ENCODE peak calls at places on chromosomes 7 and 10, in nine cellular contexts. One of them, this sample, is unnamed.
A peak's percentile ranks its signal among the peaks of the same experiment; 100 is the strongest.

GRCh38 chr10:119665901-119666708 is 14.9 kb downstream of the BAG3 start:
- DNase-seq in COR-L47: no peak
- DNase-seq in activated naive CD8-positive, alpha-beta T cell treated with anti-CD3 and anti-CD28 coated beads for 36 hours: no peak
- DNase-seq in tibial artery: no peak
- DNase-seq in stimulated activated CD4-positive, alpha-beta T cell treated with anti-CD3 and anti-CD28 coated beads, Interleukin-4, amount 100 ng/mL, for 24 hours: no peak
- DNase-seq in mucosa of gallbladder: no peak
- DNase-seq in OCI-LY7: no peak
- DNase-seq in astrocyte: no peak
- DNase-seq in ureter: no peak
- DNase-seq in this sample: no peak

GRCh38 chr7:1915956-1916620 is 246.0 kb downstream of the ELFN1 start:
- DNase-seq in COR-L47: no peak
- DNase-seq in activated naive CD8-positive, alpha-beta T cell treated with anti-CD3 and anti-CD28 coated beads for 36 hours: no peak
- DNase-seq in tibial artery: no peak
- DNase-seq in stimulated activated CD4-positive, alpha-beta T cell treated with anti-CD3 and anti-CD28 coated beads, Interleukin-4, amount 100 ng/mL, for 24 hours: no peak
- DNase-seq in mucosa of gallbladder: no peak
- DNase-seq in OCI-LY7: no peak
- DNase-seq in astrocyte: no peak
- DNase-seq in ureter: no peak
- DNase-seq in this sample: no peak

GRCh38 chr7:45575501-45576248 is 1.5 kb downstream of the ADCY1 start:
- DNase-seq in COR-L47: no peak
- DNase-seq in activated naive CD8-positive, alpha-beta T cell treated with anti-CD3 and anti-CD28 coated beads for 36 hours: no peak
- DNase-seq in tibial artery: no peak
- DNase-seq in stimulated activated CD4-positive, alpha-beta T cell treated with anti-CD3 and anti-CD28 coated beads, Interleukin-4, amount 100 ng/mL, for 24 hours: no peak
- DNase-seq in mucosa of gallbladder: no peak
- DNase-seq in OCI-LY7: no peak
- DNase-seq in astrocyte: no peak
- DNase-seq in ureter: no peak
- DNase-seq in this sample: no peak

GRCh38 chr10:124921261-124921660 is 20.7 kb upstream of the ZRANB1 start:
- DNase-seq in COR-L47: no peak
- DNase-seq in activated naive CD8-positive, alpha-beta T cell treated with anti-CD3 and anti-CD28 coated beads for 36 hours: no peak
- DNase-seq in tibial artery: no peak
- DNase-seq in stimulated activated CD4-positive, alpha-beta T cell treated with anti-CD3 and anti-CD28 coated beads, Interleukin-4, amount 100 ng/mL, for 24 hours: no peak
- DNase-seq in mucosa of gallbladder: no peak
- DNase-seq in OCI-LY7: no peak
- DNase-seq in astrocyte: no peak
- DNase-seq in ureter: no peak
- DNase-seq in this sample: no peak

GRCh38 chr7:132076301-132077049 is 499.8 kb downstream of the PLXNA4 start:
- DNase-seq in COR-L47: no peak
- DNase-seq in activated naive CD8-positive, alpha-beta T cell treated with anti-CD3 and anti-CD28 coated beads for 36 hours: no peak
- DNase-seq in tibial artery: no peak
- DNase-seq in stimulated activated CD4-positive, alpha-beta T cell treated with anti-CD3 and anti-CD28 coated beads, Interleukin-4, amount 100 ng/mL, for 24 hours: no peak
- DNase-seq in mucosa of gallbladder: no peak
- DNase-seq in OCI-LY7: no peak
- DNase-seq in astrocyte: no peak
- DNase-seq in ureter: no peak
- DNase-seq in this sample: no peak

GRCh38 chr7:31051598-31052503 is at the start of gene ADCYAP1R1:
- DNase-seq in COR-L47: peak; percentile 71
- DNase-seq in activated naive CD8-positive, alpha-beta T cell treated with anti-CD3 and anti-CD28 coated beads for 36 hours: no peak
- DNase-seq in tibial artery: no peak
- DNase-seq in stimulated activated CD4-positive, alpha-beta T cell treated with anti-CD3 and anti-CD28 coated beads, Interleukin-4, amount 100 ng/mL, for 24 hours: no peak
- DNase-seq in mucosa of gallbladder: no peak
- DNase-seq in OCI-LY7: no peak
- DNase-seq in astrocyte: no peak
- DNase-seq in ureter: no peak
- DNase-seq in this sample: no peak

GRCh38 chr10:103463456-103463855 is 4.8 kb upstream of the CALHM1 start:
- DNase-seq in COR-L47: no peak
- DNase-seq in activated naive CD8-positive, alpha-beta T cell treated with anti-CD3 and anti-CD28 coated beads for 36 hours: no peak
- DNase-seq in tibial artery: no peak
- DNase-seq in stimulated activated CD4-positive, alpha-beta T cell treated with anti-CD3 and anti-CD28 coated beads, Interleukin-4, amount 100 ng/mL, for 24 hours: no peak
- DNase-seq in mucosa of gallbladder: no peak
- DNase-seq in OCI-LY7: no peak
- DNase-seq in astrocyte: no peak
- DNase-seq in ureter: no peak
- DNase-seq in this sample: no peak

GRCh38 chr7:152014722-152015121 is 10.8 kb upstream of the GALNT11 start:
- DNase-seq in COR-L47: no peak
- DNase-seq in activated naive CD8-positive, alpha-beta T cell treated with anti-CD3 and anti-CD28 coated beads for 36 hours: no peak
- DNase-seq in tibial artery: no peak
- DNase-seq in stimulated activated CD4-positive, alpha-beta T cell treated with anti-CD3 and anti-CD28 coated beads, Interleukin-4, amount 100 ng/mL, for 24 hours: no peak
- DNase-seq in mucosa of gallbladder: no peak
- DNase-seq in OCI-LY7: no peak
- DNase-seq in astrocyte: no peak
- DNase-seq in ureter: no peak
- DNase-seq in this sample: no peak

GRCh38 chr7:132084776-132085388 is 491.4 kb downstream of the PLXNA4 start:
- DNase-seq in COR-L47: no peak
- DNase-seq in activated naive CD8-positive, alpha-beta T cell treated with anti-CD3 and anti-CD28 coated beads for 36 hours: no peak
- DNase-seq in tibial artery: no peak
- DNase-seq in stimulated activated CD4-positive, alpha-beta T cell treated with anti-CD3 and anti-CD28 coated beads, Interleukin-4, amount 100 ng/mL, for 24 hours: no peak
- DNase-seq in mucosa of gallbladder: peak; percentile 51
- DNase-seq in OCI-LY7: no peak
- DNase-seq in astrocyte: no peak
- DNase-seq in ureter: no peak
- DNase-seq in this sample: no peak

GRCh38 chr10:75281980-75282379 is 46.2 kb upstream of the COMTD1 start:
- DNase-seq in COR-L47: no peak
- DNase-seq in activated naive CD8-positive, alpha-beta T cell treated with anti-CD3 and anti-CD28 coated beads for 36 hours: no peak
- DNase-seq in tibial artery: no peak
- DNase-seq in stimulated activated CD4-positive, alpha-beta T cell treated with anti-CD3 and anti-CD28 coated beads, Interleukin-4, amount 100 ng/mL, for 24 hours: no peak
- DNase-seq in mucosa of gallbladder: no peak
- DNase-seq in OCI-LY7: no peak
- DNase-seq in astrocyte: no peak
- DNase-seq in ureter: no peak
- DNase-seq in this sample: no peak

GRCh38 chr10:58967551-58968418 is 208.7 kb upstream of the PHYHIPL start:
- DNase-seq in COR-L47: peak; percentile 70
- DNase-seq in activated naive CD8-positive, alpha-beta T cell treated with anti-CD3 and anti-CD28 coated beads for 36 hours: no peak
- DNase-seq in tibial artery: no peak
- DNase-seq in stimulated activated CD4-positive, alpha-beta T cell treated with anti-CD3 and anti-CD28 coated beads, Interleukin-4, amount 100 ng/mL, for 24 hours: no peak
- DNase-seq in mucosa of gallbladder: peak; percentile 27
- DNase-seq in OCI-LY7: no peak
- DNase-seq in astrocyte: no peak
- DNase-seq in ureter: no peak
- DNase-seq in this sample: no peak

GRCh38 chr10:11746883-11747539 is 4.8 kb downstream of the ECHDC3 start:
- DNase-seq in COR-L47: no peak
- DNase-seq in activated naive CD8-positive, alpha-beta T cell treated with anti-CD3 and anti-CD28 coated beads for 36 hours: no peak
- DNase-seq in tibial artery: no peak
- DNase-seq in stimulated activated CD4-positive, alpha-beta T cell treated with anti-CD3 and anti-CD28 coated beads, Interleukin-4, amount 100 ng/mL, for 24 hours: no peak
- DNase-seq in mucosa of gallbladder: no peak
- DNase-seq in OCI-LY7: no peak
- DNase-seq in astrocyte: no peak
- DNase-seq in ureter: no peak
- DNase-seq in this sample: no peak